ENCODE peak calls at places on chromosomes 3 and 15, in ten cellular contexts. B is endothelial cell, I is lower lobe of right lung, S is brain microvascular endothelial cell, O is fibroblast of mammary gland, L is cardiac fibroblast, Q is ovary, Z is AG09309, R is GM20000, K is endothelial cell of umbilical vein. W is an unnamed sample.

GRCh38 chr3:127518456-127519081 is 72.0 kb downstream of the TPRA1 start:
- DNase-seq in B (no peak), I (no peak), S (no peak), O (no peak), L (no peak), Q (no peak), Z (no peak), R (no peak), K (no peak), W (no peak)

GRCh38 chr3:82100378-82100777 is 338.9 kb upstream of the GBE1 start:
- DNase-seq in B (no peak), I (no peak), S (peak), O (no peak), L (no peak), Q (no peak), Z (no peak), R (no peak), K (no peak), W (no peak)

GRCh38 chr3:183073839-183074615 is 25.3 kb downstream of the MCCC1 start:
- DNase-seq in B (no peak), I (no peak), S (peak), O (peak), L (peak), Q (no peak), Z (no peak), R (no peak), K (peak), W (peak)

GRCh38 chr15:38084289-38084688 is 149.8 kb downstream of the TMCO5A start:
- DNase-seq in B (no peak), I (no peak), S (peak), O (peak), L (peak), Q (no peak), Z (no peak), R (peak), K (peak), W (peak)

GRCh38 chr15:75712668-75713337 is at the start of gene CSPG4:
- DNase-seq in B (peak), I (no peak), S (peak), O (peak), L (peak), Q (peak), Z (no peak), R (no peak), K (no peak), W (no peak)

GRCh38 chr15:101128191-101128590 is 123.7 kb downstream of the CHSY1 start:
- DNase-seq in B (no peak), I (no peak), S (peak), O (peak), L (peak), Q (no peak), Z (peak), R (no peak), K (peak), W (no peak)

GRCh38 chr3:156024904-156025303 is 95.5 kb upstream of the KCNAB1 start:
- DNase-seq in B (no peak), I (no peak), S (peak), O (no peak), L (peak), Q (no peak), Z (no peak), R (no peak), K (no peak), W (no peak)

GRCh38 chr15:67935244-67935643 is 95.4 kb upstream of the RNU6-1 start:
- DNase-seq in B (no peak), I (no peak), S (no peak), O (no peak), L (no peak), Q (no peak), Z (no peak), R (no peak), K (no peak), W (no peak)

GRCh38 chr15:25768271-25768670 is 94.9 kb downstream of the ATP10A start:
- DNase-seq in B (no peak), I (no peak), S (no peak), O (no peak), L (no peak), Q (no peak), Z (no peak), R (no peak), K (no peak), W (no peak)

GRCh38 chr3:8450618-8451017 is 51.0 kb upstream of the LMCD1 start:
- DNase-seq in B (no peak), I (no peak), S (no peak), O (peak), L (peak), Q (no peak), Z (no peak), R (no peak), K (no peak), W (no peak)

GRCh38 chr3:17372811-17373210 is 369.6 kb downstream of the TBC1D5 start:
- DNase-seq in B (no peak), I (no peak), S (no peak), O (peak), L (peak), Q (no peak), Z (no peak), R (no peak), K (peak), W (no peak)

GRCh38 chr15:58440922-58441321 is 9.1 kb downstream of the LIPC start:
- DNase-seq in B (no peak), I (peak), S (no peak), O (no peak), L (no peak), Q (no peak), Z (no peak), R (no peak), K (no peak), W (no peak)

GRCh38 chr3:170007031-170007663 is 30.6 kb upstream of the GPR160 start:
- DNase-seq in B (no peak), I (peak), S (peak), O (peak), L (peak), Q (no peak), Z (peak), R (peak), K (peak), W (peak)

GRCh38 chr3:122331886-122332285 is 6.8 kb downstream of the CSTA start:
- DNase-seq in B (no peak), I (no peak), S (no peak), O (no peak), L (no peak), Q (no peak), Z (no peak), R (no peak), K (no peak), W (no peak)

GRCh38 chr3:35616346-35616745 is 23.0 kb upstream of the ARPP21 start:
- DNase-seq in B (no peak), I (no peak), S (no peak), O (no peak), L (peak), Q (no peak), Z (no peak), R (no peak), K (no peak), W (no peak)

GRCh38 chr3:116413319-116413718 is 32.0 kb downstream of the LSAMP start:
- DNase-seq in B (no peak), I (no peak), S (no peak), O (no peak), L (no peak), Q (no peak), Z (no peak), R (no peak), K (no peak), W (no peak)

GRCh38 chr3:14203521-14204079 is 25.0 kb downstream of the LSM3 start:
- DNase-seq in B (peak), I (peak), S (peak), O (peak), L (peak), Q (peak), Z (peak), R (peak), K (peak), W (peak)

GRCh38 chr3:189947948-189948723 is 172.6 kb downstream of the P3H2 start:
- DNase-seq in B (peak), I (no peak), S (peak), O (peak), L (peak), Q (no peak), Z (no peak), R (peak), K (peak), W (peak)

GRCh38 chr3:197302696-197303341 is 4.4 kb upstream of the DLG1 start:
- DNase-seq in B (no peak), I (no peak), S (peak), O (peak), L (peak), Q (no peak), Z (peak), R (no peak), K (no peak), W (no peak)

GRCh38 chr15:32676095-32676643 is 34.7 kb downstream of the SCG5 start:
- DNase-seq in B (no peak), I (no peak), S (no peak), O (no peak), L (no peak), Q (no peak), Z (no peak), R (no peak), K (no peak), W (no peak)

GRCh38 chr3:158167737-158168469 is 58.0 kb downstream of the RSRC1 start:
- DNase-seq in B (no peak), I (no peak), S (peak), O (peak), L (peak), Q (no peak), Z (peak), R (no peak), K (peak), W (peak)

DNA sequence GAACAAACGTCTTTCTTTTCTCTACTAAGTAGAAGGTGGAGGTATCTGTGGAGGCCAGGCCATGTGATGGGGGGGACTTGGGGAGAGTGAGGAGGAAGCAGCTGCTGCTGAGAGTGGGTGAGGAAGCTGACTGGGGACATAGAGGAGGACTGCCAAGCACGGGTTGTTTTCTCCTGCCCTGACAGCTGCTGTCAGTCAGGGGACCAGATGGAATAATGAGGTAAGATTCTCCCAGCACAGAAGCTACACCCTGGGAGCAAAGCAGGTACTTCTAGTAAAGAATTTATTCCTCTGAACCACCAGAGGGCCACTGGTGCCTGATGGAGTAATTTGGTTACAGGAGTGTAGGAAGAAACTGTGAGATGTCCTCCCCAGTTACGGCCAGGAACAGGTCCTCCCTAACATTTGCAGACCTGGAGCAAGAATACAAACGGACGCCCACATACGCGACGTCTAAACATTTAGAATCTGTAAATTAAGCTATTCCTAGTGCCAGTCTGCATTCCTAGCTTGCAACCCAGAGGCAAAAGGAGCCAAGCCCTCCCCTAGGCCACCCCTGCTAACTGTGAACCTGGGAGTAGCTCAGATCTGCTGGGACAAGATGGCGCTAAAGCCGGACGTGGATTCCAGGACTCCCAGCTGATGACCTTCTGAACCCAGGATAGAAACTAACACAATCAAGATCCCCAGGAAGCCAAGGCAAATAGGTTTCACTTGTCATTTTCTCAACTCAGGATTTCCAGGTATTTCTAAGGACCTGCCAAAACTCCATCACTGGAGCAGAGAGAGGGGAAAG is 14.8 kb downstream of the CRYGS start:
- DNase-seq in B (no peak), I (no peak), S (no peak), O (no peak), L (no peak), Q (no peak), Z (no peak), R (no peak), K (no peak), W (no peak)
- TF ChIP-seq CTCF in B (no peak), I (no peak), S (peak), O (no peak), L (no peak), Q (no peak), Z (no peak), R (no peak), K (no peak), W (peak)

DNA sequence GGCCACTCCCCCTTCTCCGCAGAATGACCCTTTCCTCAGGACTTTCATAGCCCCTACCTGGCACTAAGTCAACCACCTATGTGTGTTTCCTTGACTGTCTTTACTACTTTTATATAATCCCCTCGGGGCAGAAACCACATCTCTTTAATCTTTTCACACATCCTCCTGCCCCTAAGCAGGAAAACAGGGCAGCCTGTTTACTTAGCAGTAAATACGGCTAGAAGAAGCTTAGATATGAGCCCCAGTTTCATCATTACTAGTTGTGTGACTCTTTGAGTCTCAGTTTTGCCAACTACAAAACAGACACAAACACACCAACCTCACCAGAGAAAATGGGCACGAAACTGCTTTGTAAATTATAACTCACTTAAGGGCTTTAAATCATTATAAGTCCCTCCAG is 98.3 kb downstream of the CYP19A1 start:
- DNase-seq in B (no peak), I (no peak), S (no peak), O (no peak), L (no peak), Q (no peak), Z (no peak), R (no peak), K (no peak), W (no peak)
- TF ChIP-seq CTCF in B (no peak), I (no peak), S (no peak), O (no peak), L (no peak), Q (no peak), Z (no peak), R (no peak), K (no peak), W (no peak)

GRCh38 chr3:86175051-86175536 is 815.9 kb downstream of the VGLL3 start:
- DNase-seq in B (no peak), I (no peak), S (no peak), O (no peak), L (no peak), Q (no peak), Z (no peak), R (no peak), K (no peak), W (no peak)

GRCh38 chr3:86178095-86178494 is 812.9 kb downstream of the VGLL3 start:
- DNase-seq in B (no peak), I (no peak), S (no peak), O (no peak), L (no peak), Q (no peak), Z (no peak), R (no peak), K (no peak), W (no peak)

GRCh38 chr3:86175593-86175992 is 815.4 kb downstream of the VGLL3 start:
- DNase-seq in B (no peak), I (no peak), S (no peak), O (no peak), L (no peak), Q (no peak), Z (no peak), R (no peak), K (no peak), W (no peak)

GRCh38 chr3:86180696-86181095 is 810.3 kb downstream of the VGLL3 start:
- DNase-seq in B (peak), I (no peak), S (no peak), O (no peak), L (no peak), Q (no peak), Z (no peak), R (no peak), K (no peak), W (no peak)
- TF ChIP-seq CTCF in B (peak), I (no peak), S (peak), O (no peak), L (no peak), Q (no peak), Z (no peak), R (no peak), K (no peak), W (no peak)

DNA sequence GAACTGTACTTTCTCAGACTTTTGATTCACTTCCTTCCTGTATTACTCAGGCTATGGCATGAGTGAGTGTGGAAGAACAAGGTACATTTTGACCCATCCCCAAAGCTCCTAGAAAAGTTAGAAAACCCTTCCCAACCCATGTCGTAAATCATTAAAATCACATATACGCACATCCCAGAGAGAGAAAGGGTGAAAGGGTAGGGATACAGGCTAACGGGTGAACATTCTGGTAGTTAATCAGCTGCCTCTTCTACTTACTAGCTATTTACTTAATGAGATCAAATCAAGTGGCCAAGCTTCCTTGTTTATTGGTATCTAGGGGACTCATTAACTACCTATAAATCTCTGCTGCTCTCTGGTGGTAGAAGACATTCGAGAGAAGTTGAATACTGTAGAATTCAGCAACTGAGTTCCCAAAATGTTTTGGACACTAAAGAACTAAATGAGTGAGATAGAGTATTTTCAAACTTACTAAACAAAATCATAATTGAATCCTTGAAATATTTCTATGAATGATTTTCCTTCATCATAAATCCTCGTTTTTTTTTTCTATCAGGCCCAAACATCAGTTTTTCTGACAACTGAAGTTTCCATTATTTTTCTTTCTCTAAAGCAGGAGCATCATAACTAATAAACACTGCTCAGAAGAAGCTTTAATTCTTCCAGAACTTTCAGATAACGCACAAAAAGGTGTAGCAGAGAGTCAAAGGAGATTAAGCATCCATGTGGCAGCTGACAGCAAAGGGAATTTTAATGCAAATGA is 124.2 kb downstream of the IMPG2 start:
- DNase-seq in B (no peak), I (no peak), S (peak), O (peak), L (peak), Q (no peak), Z (peak), R (peak), K (peak), W (no peak)
- TF ChIP-seq CTCF in B (peak), I (peak), S (peak), O (peak), L (peak), Q (no peak), Z (peak), R (no peak), K (peak), W (peak)

GRCh38 chr3:141228385-141228784 is 3.2 kb upstream of the PXYLP1 start:
- DNase-seq in B (no peak), I (no peak), S (no peak), O (no peak), L (no peak), Q (no peak), Z (no peak), R (no peak), K (no peak), W (no peak)
- TF ChIP-seq CTCF in B (no peak), I (no peak), S (no peak), O (no peak), L (no peak), Q (no peak), Z (no peak), R (no peak), K (no peak), W (no peak)

GRCh38 chr3:152073267-152073666 is 195.5 kb upstream of the MBNL1 start:
- DNase-seq in B (no peak), I (no peak), S (peak), O (peak), L (peak), Q (no peak), Z (no peak), R (no peak), K (peak), W (no peak)
- TF ChIP-seq CTCF in B (no peak), I (no peak), S (peak), O (peak), L (peak), Q (no peak), Z (peak), R (no peak), K (no peak), W (no peak)

W was measured in activated CD8-positive, alpha-beta T cell treated with anti-CD3 and anti-CD28 coated beads for 36 hours.